ENCODE peak calls at places on chromosomes 4 and X, in seven cellular contexts. T is AG10803, U is K562, J is astrocyte of the spinal cord, N is heart right ventricle, M is H7, L is uterus. G is an unnamed sample.

GRCh38 chrX:64229145-64229544 is 1.3 kb downstream of the ASB12 start:
- DNase-seq in L (no peak), N (no peak), T (no peak), J (no peak), M (no peak), U (peak), G (no peak)

GRCh38 chr4:38209654-38210053 is 249.5 kb downstream of the PTTG2 start:
- DNase-seq in J (no peak), M (no peak), T (no peak), U (no peak), N (no peak), L (no peak), G (no peak)

GRCh38 chrX:106950381-106950780 is 30.2 kb downstream of the CLDN2 start:
- DNase-seq in N (no peak), M (no peak), T (no peak), J (no peak), U (no peak), L (no peak), G (no peak)

GRCh38 chr4:37516057-37516775 is 170.0 kb downstream of the RELL1 start:
- DNase-seq in N (no peak), J (no peak), U (no peak), M (peak), L (no peak), T (peak), G (no peak)

GRCh38 chr4:38980903-38981676 is 51.1 kb downstream of the TMEM156 start:
- DNase-seq in M (no peak), U (no peak), T (peak), J (peak), L (no peak), N (no peak), G (peak)

GRCh38 chr4:38678078-38678477 is 14.1 kb downstream of the KLF3 start:
- DNase-seq in L (no peak), T (peak), J (peak), M (no peak), U (no peak), N (no peak), G (peak)

GRCh38 chrX:103817502-103817901 is 14.6 kb downstream of the RAB9B start:
- DNase-seq in M (peak), J (peak), U (peak), L (no peak), T (no peak), N (no peak), G (no peak)

GRCh38 chrX:19799319-19800182 is 87.8 kb downstream of the SH3KBP1 start:
- DNase-seq in T (peak), J (peak), L (no peak), M (no peak), U (no peak), N (no peak), G (no peak)

GRCh38 chr4:188783606-188784157 is 644.4 kb downstream of the TRIML1 start:
- DNase-seq in J (no peak), T (peak), N (no peak), M (no peak), U (no peak), L (no peak), G (no peak)

GRCh38 chr4:127732623-127733199 is 2.5 kb downstream of the SLC25A31 start:
- DNase-seq in U (peak), N (no peak), L (no peak), T (peak), M (peak), J (peak), G (peak)

GRCh38 chr4:173281001-173281400 is 53.2 kb downstream of the HMGB2 start:
- DNase-seq in N (no peak), T (no peak), M (no peak), L (no peak), U (peak), J (no peak), G (no peak)

GRCh38 chr4:124783847-124784246 is 71.3 kb upstream of the ANKRD50 start:
- DNase-seq in M (no peak), T (no peak), J (peak), L (no peak), U (no peak), N (no peak), G (peak)

GRCh38 chr4:31788676-31789075 is 1068.5 kb downstream of the PCDH7 start:
- DNase-seq in U (no peak), M (no peak), N (no peak), J (no peak), L (no peak), T (no peak), G (no peak)

GRCh38 chr4:54073481-54073880 is 9.1 kb upstream of the CHIC2 start:
- DNase-seq in N (no peak), L (no peak), J (no peak), T (peak), U (no peak), M (no peak), G (no peak)

GRCh38 chr4:128229458-128229805 is 58.2 kb downstream of the PGRMC2 start:
- DNase-seq in L (no peak), N (no peak), U (no peak), J (no peak), T (no peak), M (no peak), G (no peak)

GRCh38 chr4:71338846-71339593 is at the start of gene SLC4A4:
- DNase-seq in J (peak), T (peak), M (no peak), L (no peak), U (peak), N (no peak), G (no peak)

GRCh38 chr4:85368240-85368639 is 106.7 kb upstream of the ARHGAP24 start:
- DNase-seq in U (no peak), L (no peak), T (no peak), M (no peak), J (no peak), N (no peak), G (no peak)

GRCh38 chrX:155751131-155751530 is 130.0 kb upstream of the VAMP7 start:
- DNase-seq in M (no peak), U (no peak), J (no peak), N (no peak), L (no peak), T (no peak), G (no peak)

GRCh38 chr4:6123976-6124375 is 76.4 kb downstream of the JAKMIP1 start:
- DNase-seq in M (no peak), U (no peak), T (no peak), L (no peak), N (no peak), J (no peak), G (no peak)

GRCh38 chr4:15675363-15675762 is 6.3 kb upstream of the FAM200B start:
- DNase-seq in U (no peak), T (no peak), M (no peak), L (no peak), J (no peak), N (no peak), G (no peak)

GRCh38 chrX:41481264-41482109 is 34.3 kb downstream of the NYX start:
- DNase-seq in M (peak), L (no peak), U (peak), T (peak), J (no peak), N (no peak), G (no peak)

GRCh38 chr4:11471613-11472012 is 42.9 kb upstream of the HS3ST1 start:
- DNase-seq in T (no peak), U (no peak), L (no peak), N (no peak), M (no peak), J (no peak), G (no peak)

GRCh38 chr4:157052429-157053040 is 23.4 kb upstream of the GLRB start:
- DNase-seq in J (no peak), N (no peak), U (no peak), L (no peak), T (peak), M (no peak), G (no peak)

GRCh38 chr4:26701786-26702227 is 117.9 kb downstream of the TBC1D19 start:
- DNase-seq in T (peak), L (no peak), M (no peak), N (no peak), U (peak), J (no peak), G (no peak)

GRCh38 chrX:154019633-154020499 is at the start of gene IRAK1:
- DNase-seq in N (peak), M (peak), J (peak), T (peak), U (peak), L (peak), G (no peak)

GRCh38 chrX:154019061-154019621 is 561 bp downstream of the IRAK1 start:
- DNase-seq in T (no peak), M (no peak), U (peak), L (no peak), N (no peak), J (no peak), G (no peak)

GRCh38 chrX:154017766-154018517 is 1.8 kb downstream of the IRAK1 start:
- DNase-seq in M (peak), U (no peak), L (no peak), J (no peak), T (no peak), N (no peak), G (no peak)

GRCh38 chrX:154020500-154021115 is 906 bp upstream of the IRAK1 start:
- DNase-seq in M (no peak), L (no peak), U (peak), N (no peak), T (peak), J (no peak), G (no peak)

GRCh38 chrX:154018518-154019060 is 1.1 kb downstream of the IRAK1 start:
- DNase-seq in U (peak), N (no peak), L (no peak), J (no peak), T (no peak), M (peak), G (no peak)
- H3K4me3 ChIP-seq in U (peak), N (peak), L (peak), J (peak), T (peak), M (no peak), G (peak)

GRCh38 chr4:185395255-185395955 is at the start of gene LRP2BP:
- DNase-seq in T (peak), L (no peak), M (no peak), U (no peak), N (no peak), J (no peak), G (no peak)

GRCh38 chr4:185395956-185396723 is 416 bp upstream of the LRP2BP start:
- DNase-seq in M (peak), U (peak), L (peak), N (peak), T (peak), J (peak), G (peak)

GRCh38 chr4:185396724-185397402 is at the start of gene ANKRD37:
- DNase-seq in N (peak), J (peak), T (peak), L (no peak), M (no peak), U (no peak), G (no peak)

GRCh38 chr4:185398618-185399017 is 2.0 kb downstream of the ANKRD37 start:
- DNase-seq in L (no peak), U (no peak), J (no peak), M (no peak), N (no peak), T (no peak), G (no peak)

DNA sequence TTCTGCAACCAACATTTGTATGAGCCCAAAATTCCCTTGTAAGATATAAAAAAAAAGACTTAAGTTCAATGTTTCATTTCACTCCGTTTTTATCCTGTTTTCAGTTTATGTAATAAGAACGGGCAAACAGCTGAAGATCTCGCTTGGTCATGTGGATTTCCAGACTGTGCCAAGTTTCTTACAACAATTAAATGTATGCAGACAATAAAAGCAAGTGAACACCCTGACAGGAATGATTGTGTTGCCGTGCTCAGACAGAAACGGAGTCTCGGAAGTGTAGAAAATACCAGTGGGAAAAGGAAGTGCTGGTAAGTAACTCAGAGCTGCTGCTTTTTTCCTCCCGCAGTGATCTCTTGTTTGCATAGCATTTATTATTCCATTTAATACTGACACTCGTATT is 2.8 kb downstream of the ANKRD37 start:
- DNase-seq in T (no peak), J (no peak), L (no peak), M (no peak), N (no peak), U (no peak), G (no peak)
- H3K4me3 ChIP-seq in T (no peak), J (no peak), L (no peak), M (no peak), N (no peak), U (no peak), G (no peak)

DNA sequence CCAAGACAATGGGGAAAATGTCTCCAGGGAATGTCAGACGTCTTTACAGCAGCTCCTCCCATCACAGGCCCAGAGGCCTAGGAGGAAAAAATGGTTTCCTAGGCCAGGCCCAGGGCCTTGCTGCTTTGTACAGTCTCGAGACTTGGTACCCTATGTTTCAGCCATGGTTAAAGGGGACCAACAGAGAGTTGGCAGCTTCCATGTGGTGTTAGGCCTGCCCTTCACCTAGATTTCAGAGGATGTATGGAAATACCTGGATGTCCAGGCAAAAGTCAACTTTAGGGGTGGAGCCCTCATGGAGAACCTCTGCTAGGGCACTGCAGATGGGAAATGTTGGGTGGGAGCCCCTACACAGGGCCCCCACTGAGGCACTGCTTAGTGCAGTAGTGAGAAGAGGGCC is 38.5 kb downstream of the ABCG2 start:
- DNase-seq in U (no peak), J (no peak), N (no peak), L (no peak), M (no peak), T (no peak), G (no peak)
- H3K4me3 ChIP-seq in U (no peak), J (no peak), N (no peak), L (no peak), M (no peak), T (no peak), G (no peak)

GRCh38 chrX:68835104-68835442 is 6.3 kb downstream of the EFNB1 start:
- DNase-seq in L (no peak), N (no peak), U (no peak), J (no peak), M (peak), T (no peak), G (no peak)
- H3K4me3 ChIP-seq in L (no peak), N (no peak), U (no peak), J (no peak), M (no peak), T (no peak), G (no peak)

GRCh38 chr4:109496875-109497274 is 63.2 kb upstream of the MCUB start:
- DNase-seq in M (no peak), U (no peak), J (no peak), L (no peak), N (no peak), T (no peak), G (no peak)
- H3K4me3 ChIP-seq in M (no peak), U (no peak), J (no peak), L (no peak), N (no peak), T (no peak), G (no peak)

GRCh38 chr4:149825336-149825735 is 9.7 kb upstream of the IQCM start:
- DNase-seq in J (no peak), T (no peak), M (no peak), L (no peak), U (no peak), N (no peak), G (no peak)

GRCh38 chr4:149823770-149824221 is 8.2 kb upstream of the IQCM start:
- DNase-seq in L (no peak), M (no peak), U (no peak), N (no peak), J (peak), T (peak), G (peak)
- H3K4me3 ChIP-seq in L (no peak), M (no peak), U (no peak), N (no peak), J (no peak), T (no peak), G (no peak)

GRCh38 chr4:3372933-3373465 is 68.8 kb upstream of the HGFAC start:
- DNase-seq in J (peak), U (peak), T (no peak), N (peak), L (no peak), M (peak), G (no peak)
- H3K4me3 ChIP-seq in J (no peak), U (no peak), T (no peak), N (no peak), L (no peak), M (no peak), G (no peak)

GRCh38 chrX:151704023-151704663 is 8.9 kb downstream of the PRRG3 start:
- DNase-seq in M (no peak), T (no peak), N (no peak), J (no peak), U (no peak), L (no peak), G (no peak)
- H3K4me3 ChIP-seq in M (no peak), T (no peak), N (no peak), J (no peak), U (no peak), L (no peak), G (no peak)